ENCODE peak calls at places on chromosome 5, in seven cellular contexts. One of them, this sample, is unnamed. For H3K9me3, the result is how much of the 10 kb centered on the place peaks cover.

GRCh38 chr5:124754206-124754927 is 7.9 kb upstream of the ZNF608 start:
- DNase-seq in SK-N-SH: no peak
- DNase-seq in GM12878: no peak
- DNase-seq in H1: no peak
- DNase-seq in HCT116: no peak
- DNase-seq in K562: no peak
- DNase-seq in HepG2: no peak
- DNase-seq in this sample: no peak

GRCh38 chr5:130871346-130872086 is 293.5 kb downstream of the HINT1 start:
- DNase-seq in SK-N-SH: peak
- DNase-seq in H1: peak
- DNase-seq in GM12878: no peak
- DNase-seq in HCT116: peak
- DNase-seq in K562: peak
- DNase-seq in HepG2: peak
- DNase-seq in this sample: peak

GRCh38 chr5:37071901-37072581 is 177.1 kb downstream of the CPLANE1 start:
- DNase-seq in H1: no peak
- DNase-seq in HepG2: peak
- DNase-seq in SK-N-SH: no peak
- DNase-seq in K562: no peak
- DNase-seq in HCT116: no peak
- DNase-seq in GM12878: no peak
- DNase-seq in this sample: no peak

GRCh38 chr5:141882594-141883183 is 4.5 kb upstream of the PCDH1 start:
- DNase-seq in GM12878: no peak
- DNase-seq in HepG2: peak
- DNase-seq in SK-N-SH: peak
- DNase-seq in HCT116: no peak
- DNase-seq in H1: peak
- DNase-seq in K562: no peak
- DNase-seq in this sample: no peak

GRCh38 chr5:2012885-2013284 is 130.2 kb upstream of the IRX4 start:
- DNase-seq in SK-N-SH: no peak
- DNase-seq in K562: no peak
- DNase-seq in GM12878: no peak
- DNase-seq in HepG2: no peak
- DNase-seq in H1: peak
- DNase-seq in HCT116: no peak
- DNase-seq in this sample: no peak

GRCh38 chr5:22591461-22591860 is 261.7 kb downstream of the CDH12 start:
- DNase-seq in HCT116: no peak
- DNase-seq in HepG2: no peak
- DNase-seq in K562: no peak
- DNase-seq in SK-N-SH: no peak
- DNase-seq in H1: no peak
- DNase-seq in GM12878: no peak
- DNase-seq in this sample: no peak

GRCh38 chr5:66987126-66987525 is 209.5 kb downstream of the CD180 start:
- DNase-seq in HepG2: no peak
- DNase-seq in K562: no peak
- DNase-seq in HCT116: no peak
- DNase-seq in H1: no peak
- DNase-seq in GM12878: no peak
- DNase-seq in SK-N-SH: no peak
- DNase-seq in this sample: no peak

GRCh38 chr5:119396265-119396664 is 40.4 kb downstream of the TNFAIP8 start:
- DNase-seq in H1: no peak
- DNase-seq in SK-N-SH: no peak
- DNase-seq in HepG2: no peak
- DNase-seq in HCT116: no peak
- DNase-seq in GM12878: no peak
- DNase-seq in K562: no peak
- DNase-seq in this sample: no peak

GRCh38 chr5:147398860-147399259 is 111.0 kb downstream of the DPYSL3 start:
- DNase-seq in HCT116: no peak
- DNase-seq in K562: no peak
- DNase-seq in SK-N-SH: peak
- DNase-seq in HepG2: no peak
- DNase-seq in H1: no peak
- DNase-seq in GM12878: no peak
- DNase-seq in this sample: no peak

GRCh38 chr5:170468633-170469032 is 35.2 kb upstream of the KCNIP1 start:
- DNase-seq in SK-N-SH: no peak
- DNase-seq in K562: no peak
- DNase-seq in HCT116: no peak
- DNase-seq in HepG2: no peak
- DNase-seq in H1: peak
- DNase-seq in GM12878: no peak
- DNase-seq in this sample: no peak

GRCh38 chr5:145260670-145261069 is 574.5 kb downstream of the PRELID2 start:
- DNase-seq in H1: no peak
- DNase-seq in HCT116: no peak
- DNase-seq in GM12878: no peak
- DNase-seq in SK-N-SH: no peak
- DNase-seq in K562: no peak
- DNase-seq in HepG2: no peak
- DNase-seq in this sample: no peak

GRCh38 chr5:145937432-145938250 is 1.3 kb downstream of the SH3RF2 start:
- DNase-seq in HepG2: peak
- DNase-seq in HCT116: peak
- DNase-seq in GM12878: no peak
- DNase-seq in H1: peak
- DNase-seq in SK-N-SH: peak
- DNase-seq in K562: no peak
- DNase-seq in this sample: no peak

GRCh38 chr5:176373100-176373818 is 8.0 kb downstream of the ARL10 start:
- DNase-seq in SK-N-SH: no peak
- DNase-seq in GM12878: no peak
- DNase-seq in K562: no peak
- DNase-seq in HepG2: no peak
- DNase-seq in HCT116: no peak
- DNase-seq in H1: no peak
- DNase-seq in this sample: no peak

GRCh38 chr5:93186031-93186682 is 394.9 kb downstream of the NR2F1-AS1 start:
- DNase-seq in SK-N-SH: no peak
- DNase-seq in HepG2: no peak
- DNase-seq in H1: no peak
- DNase-seq in GM12878: no peak
- DNase-seq in K562: no peak
- DNase-seq in HCT116: peak
- DNase-seq in this sample: no peak

GRCh38 chr5:1008451-1009358 is at the start of gene NKD2:
- DNase-seq in HCT116: no peak
- DNase-seq in HepG2: no peak
- DNase-seq in SK-N-SH: peak
- DNase-seq in H1: peak
- DNase-seq in GM12878: no peak
- DNase-seq in K562: peak
- DNase-seq in this sample: no peak

GRCh38 chr5:123809594-123810172 is 297.7 kb downstream of the CSNK1G3 start:
- DNase-seq in HepG2: no peak
- DNase-seq in H1: no peak
- DNase-seq in HCT116: no peak
- DNase-seq in K562: no peak
- DNase-seq in SK-N-SH: no peak
- DNase-seq in GM12878: no peak
- DNase-seq in this sample: no peak

GRCh38 chr5:178290376-178290775 is 57.8 kb upstream of the PHYKPL start:
- DNase-seq in K562: no peak
- DNase-seq in GM12878: no peak
- DNase-seq in HepG2: no peak
- DNase-seq in SK-N-SH: no peak
- DNase-seq in HCT116: no peak
- DNase-seq in H1: no peak
- DNase-seq in this sample: no peak

GRCh38 chr5:10588109-10588775 is 24.4 kb downstream of the ANKRD33B start:
- DNase-seq in H1: no peak
- DNase-seq in HepG2: no peak
- DNase-seq in K562: no peak
- DNase-seq in HCT116: no peak
- DNase-seq in GM12878: no peak
- DNase-seq in SK-N-SH: no peak
- DNase-seq in this sample: no peak

GRCh38 chr5:121188849-121189248 is 662.8 kb upstream of the FTMT start:
- DNase-seq in HepG2: no peak
- DNase-seq in GM12878: no peak
- DNase-seq in K562: no peak
- DNase-seq in SK-N-SH: no peak
- DNase-seq in HCT116: no peak
- DNase-seq in H1: no peak
- DNase-seq in this sample: no peak

GRCh38 chr5:121182788-121183490 is 668.7 kb upstream of the FTMT start:
- DNase-seq in HCT116: no peak
- DNase-seq in HepG2: no peak
- DNase-seq in GM12878: no peak
- DNase-seq in K562: no peak
- DNase-seq in H1: no peak
- DNase-seq in SK-N-SH: no peak
- DNase-seq in this sample: no peak
- H3K27ac ChIP-seq in HCT116: no peak
- H3K27ac ChIP-seq in HepG2: no peak
- H3K27ac ChIP-seq in GM12878: no peak
- H3K27ac ChIP-seq in K562: no peak
- H3K27ac ChIP-seq in H1: no peak
- H3K27ac ChIP-seq in SK-N-SH: no peak
- H3K27ac ChIP-seq in this sample: no peak

GRCh38 chr5:73814234-73814846 is 188.3 kb downstream of the ARHGEF28 start:
- DNase-seq in GM12878: no peak
- DNase-seq in K562: no peak
- DNase-seq in HepG2: no peak
- DNase-seq in H1: no peak
- DNase-seq in SK-N-SH: no peak
- DNase-seq in HCT116: no peak
- DNase-seq in this sample: no peak
- TF ChIP-seq SIN3A in GM12878: no peak
- TF ChIP-seq SIN3A in K562: no peak
- TF ChIP-seq SIN3A in HepG2: no peak
- TF ChIP-seq SIN3A in H1: no peak
- TF ChIP-seq SIN3A in SK-N-SH: no peak
- TF ChIP-seq SIN3A in HCT116: no peak
- TF ChIP-seq SIN3A in this sample: no peak

GRCh38 chr5:43691275-43691674 is 88.3 kb downstream of the NNT start:
- DNase-seq in HepG2: no peak
- DNase-seq in H1: no peak
- DNase-seq in K562: no peak
- DNase-seq in HCT116: no peak
- DNase-seq in GM12878: no peak
- DNase-seq in SK-N-SH: no peak
- DNase-seq in this sample: no peak
- H3K9me3 ChIP-seq in HepG2: under half
- H3K9me3 ChIP-seq in H1: under half
- H3K9me3 ChIP-seq in K562: under half
- H3K9me3 ChIP-seq in HCT116: under half
- H3K9me3 ChIP-seq in GM12878: under half
- H3K9me3 ChIP-seq in SK-N-SH: under half
- H3K9me3 ChIP-seq in this sample: under half

DNA sequence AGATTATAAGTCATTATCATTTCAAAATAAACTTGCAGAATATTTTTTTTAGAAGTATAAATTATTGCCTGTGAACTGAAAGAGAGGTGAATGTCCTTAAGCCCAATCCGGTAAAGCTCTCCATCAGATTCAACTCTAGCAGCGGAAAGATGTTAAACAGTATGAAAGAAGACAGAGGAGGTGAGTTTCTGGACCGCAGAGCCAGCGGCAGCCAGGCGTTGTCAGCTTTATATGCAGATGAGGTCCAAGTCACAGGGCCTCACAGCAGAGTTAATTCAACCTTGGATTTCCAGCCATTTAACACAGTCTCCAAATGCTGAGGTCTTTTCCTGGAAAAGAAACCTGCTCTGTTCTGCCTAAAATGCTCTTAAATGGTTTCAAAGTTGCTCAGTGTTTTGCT is 75.4 kb downstream of the OTULIN start:
- DNase-seq in SK-N-SH: no peak
- DNase-seq in HepG2: no peak
- DNase-seq in K562: no peak
- DNase-seq in H1: no peak
- DNase-seq in GM12878: no peak
- DNase-seq in HCT116: no peak
- DNase-seq in this sample: no peak
- H3K27ac ChIP-seq in SK-N-SH: no peak
- H3K27ac ChIP-seq in HepG2: no peak
- H3K27ac ChIP-seq in K562: no peak
- H3K27ac ChIP-seq in H1: no peak
- H3K27ac ChIP-seq in GM12878: no peak
- H3K27ac ChIP-seq in HCT116: no peak
- H3K27ac ChIP-seq in this sample: no peak

GRCh38 chr5:135393229-135393628 is 5.8 kb downstream of the MACROH2A1 start:
- DNase-seq in K562: peak
- DNase-seq in H1: no peak
- DNase-seq in GM12878: no peak
- DNase-seq in SK-N-SH: no peak
- DNase-seq in HCT116: no peak
- DNase-seq in HepG2: no peak
- DNase-seq in this sample: no peak
- TF ChIP-seq SIN3A in K562: no peak
- TF ChIP-seq SIN3A in H1: no peak
- TF ChIP-seq SIN3A in GM12878: no peak
- TF ChIP-seq SIN3A in SK-N-SH: no peak
- TF ChIP-seq SIN3A in HCT116: no peak
- TF ChIP-seq SIN3A in HepG2: no peak
- TF ChIP-seq SIN3A in this sample: no peak